ENCODE peak calls at places on chromosome X, in six cellular contexts. One of them, this sample, is unnamed.

GRCh38 chrX:9341305-9342201 is 123.3 kb upstream of the TBL1X start:
- DNase-seq in CD8-positive, alpha-beta memory T cell: peak
- DNase-seq in NCI-H1092 treated with DMSO at 0.1 percent for 48 hours: peak
- DNase-seq in cardiac fibroblast: peak
- DNase-seq in GM13977: peak
- DNase-seq in iris pigment epithelial cell: peak
- DNase-seq in this sample: peak

GRCh38 chrX:131073607-131074006 is 15.5 kb downstream of the ARHGAP36 start:
- DNase-seq in NCI-H1092 treated with DMSO at 0.1 percent for 48 hours: no peak
- DNase-seq in GM13977: no peak
- DNase-seq in cardiac fibroblast: no peak
- DNase-seq in CD8-positive, alpha-beta memory T cell: no peak
- DNase-seq in iris pigment epithelial cell: no peak
- DNase-seq in this sample: no peak

GRCh38 chrX:38636949-38637819 is 75.8 kb downstream of the TSPAN7 start:
- DNase-seq in GM13977: no peak
- DNase-seq in iris pigment epithelial cell: no peak
- DNase-seq in CD8-positive, alpha-beta memory T cell: no peak
- DNase-seq in NCI-H1092 treated with DMSO at 0.1 percent for 48 hours: no peak
- DNase-seq in cardiac fibroblast: no peak
- DNase-seq in this sample: peak

GRCh38 chrX:34653811-34654210 is 3.3 kb downstream of the TMEM47 start:
- DNase-seq in NCI-H1092 treated with DMSO at 0.1 percent for 48 hours: no peak
- DNase-seq in CD8-positive, alpha-beta memory T cell: no peak
- DNase-seq in iris pigment epithelial cell: peak
- DNase-seq in cardiac fibroblast: no peak
- DNase-seq in GM13977: no peak
- DNase-seq in this sample: no peak

GRCh38 chrX:151981129-151981528 is 6.7 kb upstream of the GABRE start:
- DNase-seq in NCI-H1092 treated with DMSO at 0.1 percent for 48 hours: no peak
- DNase-seq in GM13977: no peak
- DNase-seq in iris pigment epithelial cell: peak
- DNase-seq in CD8-positive, alpha-beta memory T cell: no peak
- DNase-seq in cardiac fibroblast: peak
- DNase-seq in this sample: no peak

GRCh38 chrX:139738581-139738980 is 30.6 kb upstream of the MCF2 start:
- DNase-seq in GM13977: no peak
- DNase-seq in CD8-positive, alpha-beta memory T cell: no peak
- DNase-seq in NCI-H1092 treated with DMSO at 0.1 percent for 48 hours: no peak
- DNase-seq in cardiac fibroblast: no peak
- DNase-seq in iris pigment epithelial cell: peak
- DNase-seq in this sample: no peak

GRCh38 chrX:40663078-40663740 is 15.8 kb upstream of the CXorf38 start:
- DNase-seq in CD8-positive, alpha-beta memory T cell: no peak
- DNase-seq in cardiac fibroblast: no peak
- DNase-seq in iris pigment epithelial cell: no peak
- DNase-seq in GM13977: no peak
- DNase-seq in NCI-H1092 treated with DMSO at 0.1 percent for 48 hours: no peak
- DNase-seq in this sample: no peak

GRCh38 chrX:13377537-13377936 is 57.7 kb upstream of the ATXN3L start:
- DNase-seq in cardiac fibroblast: peak
- DNase-seq in NCI-H1092 treated with DMSO at 0.1 percent for 48 hours: peak
- DNase-seq in GM13977: no peak
- DNase-seq in CD8-positive, alpha-beta memory T cell: no peak
- DNase-seq in iris pigment epithelial cell: peak
- DNase-seq in this sample: no peak

GRCh38 chrX:79413009-79413408 is 45.9 kb upstream of the ITM2A start:
- DNase-seq in iris pigment epithelial cell: peak
- DNase-seq in GM13977: peak
- DNase-seq in CD8-positive, alpha-beta memory T cell: no peak
- DNase-seq in cardiac fibroblast: peak
- DNase-seq in NCI-H1092 treated with DMSO at 0.1 percent for 48 hours: no peak
- DNase-seq in this sample: no peak

GRCh38 chrX:10722804-10723364 is 102.5 kb upstream of the MID1 start:
- DNase-seq in iris pigment epithelial cell: peak
- DNase-seq in CD8-positive, alpha-beta memory T cell: no peak
- DNase-seq in cardiac fibroblast: peak
- DNase-seq in GM13977: peak
- DNase-seq in NCI-H1092 treated with DMSO at 0.1 percent for 48 hours: peak
- DNase-seq in this sample: peak

GRCh38 chrX:33133320-33133719 is 78.0 kb downstream of the DMD start:
- DNase-seq in cardiac fibroblast: no peak
- DNase-seq in CD8-positive, alpha-beta memory T cell: no peak
- DNase-seq in GM13977: no peak
- DNase-seq in iris pigment epithelial cell: peak
- DNase-seq in NCI-H1092 treated with DMSO at 0.1 percent for 48 hours: no peak
- DNase-seq in this sample: no peak

GRCh38 chrX:10048076-10048475 is 80.9 kb downstream of the CLDN34 start:
- DNase-seq in iris pigment epithelial cell: no peak
- DNase-seq in GM13977: no peak
- DNase-seq in CD8-positive, alpha-beta memory T cell: no peak
- DNase-seq in cardiac fibroblast: no peak
- DNase-seq in NCI-H1092 treated with DMSO at 0.1 percent for 48 hours: no peak
- DNase-seq in this sample: no peak

GRCh38 chrX:118520206-118520857 is 24.7 kb downstream of the DOCK11 start:
- DNase-seq in cardiac fibroblast: peak
- DNase-seq in CD8-positive, alpha-beta memory T cell: no peak
- DNase-seq in GM13977: no peak
- DNase-seq in NCI-H1092 treated with DMSO at 0.1 percent for 48 hours: no peak
- DNase-seq in iris pigment epithelial cell: peak
- DNase-seq in this sample: no peak

GRCh38 chrX:118049713-118050112 is 66.9 kb downstream of the KLHL13 start:
- DNase-seq in NCI-H1092 treated with DMSO at 0.1 percent for 48 hours: no peak
- DNase-seq in CD8-positive, alpha-beta memory T cell: no peak
- DNase-seq in GM13977: no peak
- DNase-seq in cardiac fibroblast: no peak
- DNase-seq in iris pigment epithelial cell: no peak
- DNase-seq in this sample: no peak

GRCh38 chrX:104922206-104922621 is 298.3 kb downstream of the TEX13A start:
- DNase-seq in GM13977: peak
- DNase-seq in CD8-positive, alpha-beta memory T cell: no peak
- DNase-seq in iris pigment epithelial cell: peak
- DNase-seq in cardiac fibroblast: peak
- DNase-seq in NCI-H1092 treated with DMSO at 0.1 percent for 48 hours: peak
- DNase-seq in this sample: peak

GRCh38 chrX:155888139-155888538 is 7.0 kb downstream of the VAMP7 start:
- DNase-seq in NCI-H1092 treated with DMSO at 0.1 percent for 48 hours: no peak
- DNase-seq in GM13977: no peak
- DNase-seq in CD8-positive, alpha-beta memory T cell: no peak
- DNase-seq in iris pigment epithelial cell: peak
- DNase-seq in cardiac fibroblast: peak
- DNase-seq in this sample: no peak

GRCh38 chrX:68090266-68090665 is 343.0 kb downstream of the OPHN1 start:
- DNase-seq in NCI-H1092 treated with DMSO at 0.1 percent for 48 hours: peak
- DNase-seq in GM13977: no peak
- DNase-seq in iris pigment epithelial cell: no peak
- DNase-seq in CD8-positive, alpha-beta memory T cell: no peak
- DNase-seq in cardiac fibroblast: no peak
- DNase-seq in this sample: no peak

GRCh38 chrX:13383907-13384306 is 64.1 kb upstream of the ATXN3L start:
- DNase-seq in GM13977: no peak
- DNase-seq in CD8-positive, alpha-beta memory T cell: no peak
- DNase-seq in NCI-H1092 treated with DMSO at 0.1 percent for 48 hours: no peak
- DNase-seq in iris pigment epithelial cell: no peak
- DNase-seq in cardiac fibroblast: no peak
- DNase-seq in this sample: no peak

GRCh38 chrX:119399772-119400101 is 601 bp downstream of the SLC25A43 start:
- DNase-seq in cardiac fibroblast: peak
- DNase-seq in CD8-positive, alpha-beta memory T cell: no peak
- DNase-seq in GM13977: no peak
- DNase-seq in iris pigment epithelial cell: peak
- DNase-seq in NCI-H1092 treated with DMSO at 0.1 percent for 48 hours: no peak
- DNase-seq in this sample: no peak

GRCh38 chrX:101022020-101022419 is 29.9 kb downstream of the TRMT2B start:
- DNase-seq in CD8-positive, alpha-beta memory T cell: no peak
- DNase-seq in iris pigment epithelial cell: no peak
- DNase-seq in GM13977: no peak
- DNase-seq in NCI-H1092 treated with DMSO at 0.1 percent for 48 hours: no peak
- DNase-seq in cardiac fibroblast: no peak
- DNase-seq in this sample: no peak

GRCh38 chrX:17814557-17814956 is 46.5 kb downstream of the RAI2 start:
- DNase-seq in CD8-positive, alpha-beta memory T cell: no peak
- DNase-seq in NCI-H1092 treated with DMSO at 0.1 percent for 48 hours: no peak
- DNase-seq in cardiac fibroblast: no peak
- DNase-seq in GM13977: no peak
- DNase-seq in iris pigment epithelial cell: peak
- DNase-seq in this sample: no peak

GRCh38 chrX:117973175-117974075 is 143.2 kb downstream of the KLHL13 start:
- DNase-seq in iris pigment epithelial cell: no peak
- DNase-seq in GM13977: no peak
- DNase-seq in cardiac fibroblast: no peak
- DNase-seq in NCI-H1092 treated with DMSO at 0.1 percent for 48 hours: peak
- DNase-seq in CD8-positive, alpha-beta memory T cell: no peak
- DNase-seq in this sample: no peak

This sample was measured in stomach.